ENCODE peak calls at places on chromosomes 6 and 20, in eight cellular contexts. G is M059J; O is stimulated activated CD4-positive, alpha-beta T cell treated with anti-CD3 and anti-CD28 coated beads, Interleukin-2, amount 100 ng/mL, for 48 hours; C is GM03348; V is adipocyte; B is 8988T; K is H1; F is AML-193. I is an unnamed sample.

GRCh38 chr6:99592900-99593299 is 13.7 kb upstream of the PRDM13 start:
- DNase-seq in G (no peak), B (no peak), K (no peak), V (peak), O (no peak), C (peak), F (peak), I (no peak)

GRCh38 chr6:155026366-155027045 is 31.4 kb downstream of the TIAM2 start:
- DNase-seq in K (no peak), V (peak), B (peak), F (no peak), G (peak), C (peak), O (no peak), I (no peak)

GRCh38 chr20:33790571-33790970 is 20.6 kb upstream of the CHMP4B start:
- DNase-seq in B (no peak), V (no peak), O (no peak), C (no peak), K (no peak), G (no peak), F (no peak), I (peak)

GRCh38 chr6:2505624-2506023 is 245.1 kb downstream of the MYLK4 start:
- DNase-seq in C (no peak), B (no peak), F (no peak), G (no peak), V (no peak), K (peak), O (peak), I (peak)

GRCh38 chr6:11538799-11539468 is 1.4 kb downstream of the TMEM170B start:
- DNase-seq in C (no peak), B (no peak), K (no peak), V (no peak), O (no peak), F (peak), G (no peak), I (peak)

GRCh38 chr20:60100780-60101179 is 142.6 kb downstream of the CDH26 start:
- DNase-seq in G (no peak), B (no peak), K (no peak), V (no peak), C (no peak), F (no peak), O (no peak), I (peak)

GRCh38 chr6:8182209-8182845 is 80.0 kb upstream of the EEF1E1 start:
- DNase-seq in C (peak), F (peak), O (no peak), K (no peak), G (peak), V (peak), B (no peak), I (no peak)

GRCh38 chr6:89440200-89440599 is 7.2 kb downstream of the ANKRD6 start:
- DNase-seq in F (no peak), O (no peak), V (no peak), B (no peak), G (no peak), C (no peak), K (no peak), I (no peak)

GRCh38 chr6:111918825-111919224 is 45.6 kb upstream of the FYN start:
- DNase-seq in F (no peak), G (peak), O (no peak), B (no peak), V (no peak), C (peak), K (no peak), I (no peak)

GRCh38 chr6:143529095-143529494 is 17.6 kb upstream of the FUCA2 start:
- DNase-seq in K (no peak), B (no peak), C (peak), G (peak), F (no peak), V (peak), O (no peak), I (no peak)

GRCh38 chr6:150334790-150335783 is 33.7 kb upstream of the IYD start:
- DNase-seq in K (no peak), G (peak), B (peak), O (no peak), V (peak), F (peak), C (peak), I (peak)

GRCh38 chr6:122809671-122810070 is 20.6 kb downstream of the SMPDL3A start:
- DNase-seq in B (no peak), O (no peak), C (no peak), K (no peak), F (no peak), G (no peak), V (no peak), I (no peak)

GRCh38 chr6:147855823-147856222 is 347.3 kb downstream of the SAMD5 start:
- DNase-seq in F (no peak), B (no peak), C (no peak), G (no peak), V (no peak), O (no peak), K (no peak), I (no peak)

I was measured in NCI-H1417.